ENCODE peak calls at places on chromosome 1, in four cellular contexts. One of them, this sample, is unnamed.

GRCh38 chr1:184970691-184971161 is 3.6 kb downstream of the NIBAN1 start:
- DNase-seq in H7: no peak
- DNase-seq in prostate gland: no peak
- DNase-seq in spleen: no peak
- DNase-seq in this sample: no peak

GRCh38 chr1:16073490-16074104 is at the start of gene FAM131C:
- DNase-seq in H7: peak; percentile 97
- DNase-seq in prostate gland: no peak
- DNase-seq in spleen: peak; percentile 83
- DNase-seq in this sample: peak; percentile 53

GRCh38 chr1:177392336-177392735 is 221.6 kb downstream of the BRINP2 start:
- DNase-seq in H7: no peak
- DNase-seq in prostate gland: no peak
- DNase-seq in spleen: no peak
- DNase-seq in this sample: no peak

GRCh38 chr1:3775498-3776230 is 3.1 kb downstream of the SMIM1 start:
- DNase-seq in H7: peak; percentile 95
- DNase-seq in prostate gland: no peak
- DNase-seq in spleen: peak; percentile 86
- DNase-seq in this sample: peak; percentile 93

GRCh38 chr1:169527461-169528213 is 41.9 kb upstream of the SLC19A2 start:
- DNase-seq in H7: no peak
- DNase-seq in prostate gland: no peak
- DNase-seq in spleen: no peak
- DNase-seq in this sample: no peak

GRCh38 chr1:3892748-3893147 is 7.3 kb downstream of the C1orf174 start:
- DNase-seq in H7: no peak
- DNase-seq in prostate gland: peak; percentile 59
- DNase-seq in spleen: peak; percentile 69
- DNase-seq in this sample: peak; percentile 92

GRCh38 chr1:64631346-64632052 is 113.4 kb upstream of the RAVER2 start:
- DNase-seq in H7: no peak
- DNase-seq in prostate gland: no peak
- DNase-seq in spleen: no peak
- DNase-seq in this sample: no peak

GRCh38 chr1:115977481-115978258 is 1.4 kb downstream of the SLC22A15 start:
- DNase-seq in H7: no peak
- DNase-seq in prostate gland: no peak
- DNase-seq in spleen: no peak
- DNase-seq in this sample: no peak

GRCh38 chr1:224435318-224435763 is 744 bp upstream of the WDR26 start:
- DNase-seq in H7: peak; percentile 54
- DNase-seq in prostate gland: peak; percentile 19
- DNase-seq in spleen: no peak
- DNase-seq in this sample: no peak

GRCh38 chr1:4837752-4838151 is 183.3 kb downstream of the AJAP1 start:
- DNase-seq in H7: no peak
- DNase-seq in prostate gland: peak; percentile 7
- DNase-seq in spleen: no peak
- DNase-seq in this sample: no peak

GRCh38 chr1:90509225-90510048 is 207.7 kb downstream of the BARHL2 start:
- DNase-seq in H7: no peak
- DNase-seq in prostate gland: no peak
- DNase-seq in spleen: no peak
- DNase-seq in this sample: no peak

GRCh38 chr1:172286629-172287076 is 133.8 kb upstream of the C1orf105 start:
- DNase-seq in H7: no peak
- DNase-seq in prostate gland: no peak
- DNase-seq in spleen: no peak
- DNase-seq in this sample: peak; percentile 15

GRCh38 chr1:66276229-66276628 is 257.7 kb upstream of the SGIP1 start:
- DNase-seq in H7: no peak
- DNase-seq in prostate gland: no peak
- DNase-seq in spleen: no peak
- DNase-seq in this sample: no peak

GRCh38 chr1:205568469-205569361 is 63.1 kb downstream of the ELK4 start:
- DNase-seq in H7: peak; percentile 76
- DNase-seq in prostate gland: no peak
- DNase-seq in spleen: no peak
- DNase-seq in this sample: peak; percentile 12

GRCh38 chr1:7469255-7469938 is 301.7 kb upstream of the VAMP3 start:
- DNase-seq in H7: no peak
- DNase-seq in prostate gland: no peak
- DNase-seq in spleen: no peak
- DNase-seq in this sample: peak; percentile 56

GRCh38 chr1:43453442-43454269 is at the start of gene HYI:
- DNase-seq in H7: peak; percentile 91
- DNase-seq in prostate gland: peak; percentile 81
- DNase-seq in spleen: peak; percentile 92
- DNase-seq in this sample: peak; percentile 90

GRCh38 chr1:43454270-43455011 is 710 bp upstream of the HYI start:
- DNase-seq in H7: peak; percentile 94
- DNase-seq in prostate gland: peak; percentile 61
- DNase-seq in spleen: no peak
- DNase-seq in this sample: peak; percentile 83

GRCh38 chr1:43452789-43453441 is 816 bp downstream of the HYI start:
- DNase-seq in H7: peak; percentile 89
- DNase-seq in prostate gland: peak; percentile 39
- DNase-seq in spleen: no peak
- DNase-seq in this sample: peak; percentile 55

GRCh38 chr1:43451701-43452532 is 1.8 kb downstream of the HYI start:
- DNase-seq in H7: no peak
- DNase-seq in prostate gland: no peak
- DNase-seq in spleen: no peak
- DNase-seq in this sample: no peak

DNA sequence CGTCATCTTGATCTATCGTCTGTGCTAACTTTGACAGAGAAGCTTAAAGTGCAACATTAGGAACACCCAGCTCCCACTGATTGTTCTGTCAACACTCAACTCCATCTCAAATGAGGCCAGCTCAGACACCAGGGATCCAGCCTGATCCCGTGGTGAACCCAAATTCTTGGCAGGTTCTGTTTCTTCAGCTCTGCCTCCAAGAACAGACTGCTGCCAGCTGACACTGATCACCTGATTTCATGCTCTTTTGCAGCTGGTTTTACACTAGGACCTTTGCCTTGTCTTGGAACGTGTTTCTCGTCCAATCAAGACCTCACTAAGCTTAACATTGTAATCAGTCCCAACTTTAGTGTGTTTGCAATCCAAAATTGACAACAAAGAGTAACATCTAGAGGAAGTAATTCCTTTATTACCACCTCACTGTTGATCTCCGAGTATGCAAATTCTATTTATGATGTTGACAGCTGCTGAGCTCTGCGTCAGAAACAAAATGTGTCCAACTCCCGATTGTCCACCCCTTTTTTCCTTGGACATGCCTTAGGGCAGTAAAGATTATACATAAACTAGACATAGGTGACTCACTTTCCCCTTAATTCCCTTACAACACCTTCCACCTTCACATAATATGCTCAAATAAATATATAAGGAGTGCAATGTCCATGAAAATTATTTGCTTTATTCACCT is 1.6 kb upstream of the HYI start:
- DNase-seq in H7: no peak
- DNase-seq in prostate gland: no peak
- DNase-seq in spleen: no peak
- DNase-seq in this sample: no peak
- H3K4me3 ChIP-seq in H7: no peak overlapping the region
- H3K4me3 ChIP-seq in prostate gland: no peak overlapping the region
- H3K4me3 ChIP-seq in spleen: no peak overlapping the region
- H3K4me3 ChIP-seq in this sample: no peak overlapping the region

GRCh38 chr1:27601321-27601770 is 2.6 kb downstream of the AHDC1 start:
- DNase-seq in H7: no peak
- DNase-seq in prostate gland: no peak
- DNase-seq in spleen: no peak
- DNase-seq in this sample: no peak
- H3K4me3 ChIP-seq in H7: no peak overlapping the region
- H3K4me3 ChIP-seq in prostate gland: peak overlapping the region; percentile 90
- H3K4me3 ChIP-seq in spleen: peak overlapping the region; percentile 37
- H3K4me3 ChIP-seq in this sample: peak overlapping the region; percentile 95

DNA sequence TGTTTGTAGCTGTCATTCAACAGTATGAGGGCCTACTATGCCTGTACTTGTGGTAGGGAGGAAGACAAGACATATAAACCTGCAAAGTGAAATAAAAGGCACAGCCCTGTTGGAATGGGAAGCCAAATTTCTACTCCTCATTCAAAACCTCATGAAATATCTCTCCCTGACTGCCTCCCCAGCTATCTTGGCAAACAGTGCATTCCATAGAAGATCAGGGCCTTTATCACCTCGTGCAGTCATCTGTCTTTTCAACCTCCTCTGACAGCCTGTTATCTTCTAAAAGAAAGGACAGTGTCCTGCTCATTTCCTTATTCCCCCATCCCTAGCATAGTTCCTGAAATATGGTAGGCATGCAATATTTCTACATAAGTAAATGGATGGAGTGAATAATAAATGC is 71.0 kb downstream of the SH3GLB1 start:
- DNase-seq in H7: no peak
- DNase-seq in prostate gland: no peak
- DNase-seq in spleen: no peak
- DNase-seq in this sample: no peak
- H3K4me3 ChIP-seq in H7: no peak overlapping the region
- H3K4me3 ChIP-seq in prostate gland: no peak overlapping the region
- H3K4me3 ChIP-seq in spleen: no peak overlapping the region
- H3K4me3 ChIP-seq in this sample: no peak overlapping the region

GRCh38 chr1:50285994-50286393 is 137.2 kb downstream of the DMRTA2 start:
- DNase-seq in H7: no peak
- DNase-seq in prostate gland: no peak
- DNase-seq in spleen: no peak
- DNase-seq in this sample: no peak
- H3K4me3 ChIP-seq in H7: no peak overlapping the region
- H3K4me3 ChIP-seq in prostate gland: no peak overlapping the region
- H3K4me3 ChIP-seq in spleen: no peak overlapping the region
- H3K4me3 ChIP-seq in this sample: no peak overlapping the region

GRCh38 chr1:41361495-41362356 is 492 bp downstream of the FOXO6 start:
- DNase-seq in H7: peak; percentile 86
- DNase-seq in prostate gland: no peak
- DNase-seq in spleen: peak; percentile 90
- DNase-seq in this sample: no peak
- H3K4me3 ChIP-seq in H7: peak overlapping the region; percentile 48
- H3K4me3 ChIP-seq in prostate gland: peak overlapping the region; percentile 39
- H3K4me3 ChIP-seq in spleen: peak overlapping the region; percentile 53
- H3K4me3 ChIP-seq in this sample: peak overlapping the region; percentile 2